ENCODE peak calls at places on chromosomes 5 and 9, in four cellular contexts. E is K562, R is HepG2, Z is H1. A is an unnamed sample.

GRCh38 chr9:129612815-129613519 is 7.9 kb downstream of the C9orf50 start:
- DNase-seq in E (no peak), R (no peak), Z (no peak), A (no peak)

GRCh38 chr5:128436825-128437224 is 101.2 kb downstream of the FBN2 start:
- DNase-seq in E (no peak), R (peak; percentile 9), Z (no peak), A (no peak)

GRCh38 chr9:122402403-122403268 is 31.8 kb downstream of the PTGS1 start:
- DNase-seq in E (peak; percentile 53), R (peak; percentile 27), Z (no peak), A (no peak)

GRCh38 chr5:139418804-139419203 is 14.9 kb upstream of the SPATA24 start:
- DNase-seq in E (no peak), R (no peak), Z (no peak), A (no peak)

GRCh38 chr5:11384441-11385250 is 519.6 kb downstream of the CTNND2 start:
- DNase-seq in E (no peak), R (no peak), Z (no peak), A (no peak)

GRCh38 chr5:114435220-114435481 is 73.3 kb downstream of the KCNN2 start:
- DNase-seq in E (no peak), R (no peak), Z (no peak), A (no peak)

GRCh38 chr5:175444060-175444904 is at the start of gene DRD1:
- DNase-seq in E (peak; percentile 62), R (no peak), Z (no peak), A (no peak)

GRCh38 chr9:69371001-69371400 is 46.0 kb downstream of the ENTREP1 start:
- DNase-seq in E (no peak), R (no peak), Z (no peak), A (no peak)

GRCh38 chr5:61409568-61409967 is 77.5 kb downstream of the ZSWIM6 start:
- DNase-seq in E (peak; percentile 31), R (peak; percentile 50), Z (no peak), A (no peak)

GRCh38 chr9:113154936-113155335 is 4.1 kb downstream of the SLC31A2 start:
- DNase-seq in E (no peak), R (no peak), Z (no peak), A (no peak)

GRCh38 chr9:19239955-19240354 is 9.5 kb downstream of the DENND4C start:
- DNase-seq in E (no peak), R (peak; percentile 44), Z (no peak), A (no peak)

GRCh38 chr5:43485406-43485805 is 1.7 kb upstream of the TMEM267 start:
- DNase-seq in E (no peak), R (peak; percentile 2), Z (no peak), A (no peak)

GRCh38 chr5:126443374-126443851 is 20.2 kb downstream of the GRAMD2B start:
- DNase-seq in E (no peak), R (peak; percentile 29), Z (no peak), A (peak; percentile 75)

GRCh38 chr5:155293605-155294178 is 280.1 kb downstream of the KIF4B start:
- DNase-seq in E (no peak), R (no peak), Z (no peak), A (no peak)

GRCh38 chr5:63961125-63961597 is 1.1 kb downstream of the HTR1A start:
- DNase-seq in E (no peak), R (no peak), Z (no peak), A (no peak)

GRCh38 chr5:76521240-76521758 is 101.9 kb downstream of the F2RL2 start:
- DNase-seq in E (no peak), R (no peak), Z (no peak), A (no peak)

GRCh38 chr5:1503301-1504243 is 20.2 kb downstream of the LPCAT1 start:
- DNase-seq in E (no peak), R (no peak), Z (no peak), A (no peak)

GRCh38 chr5:89343666-89344065 is 460.7 kb upstream of the MEF2C start:
- DNase-seq in E (no peak), R (no peak), Z (no peak), A (peak; percentile 97)

GRCh38 chr9:25724424-25724823 is 46.2 kb upstream of the TUSC1 start:
- DNase-seq in E (no peak), R (no peak), Z (no peak), A (no peak)

GRCh38 chr9:114149181-114149580 is 6.2 kb upstream of the COL27A1 start:
- DNase-seq in E (no peak), R (no peak), Z (no peak), A (no peak)

GRCh38 chr5:150054569-150054968 is 31.8 kb downstream of the CSF1R start:
- DNase-seq in E (no peak), R (no peak), Z (no peak), A (no peak)

GRCh38 chr5:142015781-142016533 is 3.1 kb upstream of the GNPDA1 start:
- DNase-seq in E (no peak), R (no peak), Z (no peak), A (no peak)

GRCh38 chr9:120393386-120394057 is 186.4 kb downstream of the CDK5RAP2 start:
- DNase-seq in E (no peak), R (no peak), Z (no peak), A (no peak)

GRCh38 chr5:154312571-154312970 is 122.0 kb downstream of the GALNT10 start:
- DNase-seq in E (no peak), R (no peak), Z (no peak), A (no peak)

GRCh38 chr5:157651623-157652376 is 438 bp downstream of the SOX30 start:
- DNase-seq in E (no peak), R (no peak), Z (peak; percentile 75), A (peak; percentile 21)

GRCh38 chr5:155591273-155591672 is 577.7 kb downstream of the KIF4B start:
- DNase-seq in E (no peak), R (no peak), Z (no peak), A (no peak)

GRCh38 chr9:137488330-137488653 is 29.2 kb upstream of the NSMF start:
- DNase-seq in E (no peak), R (no peak), Z (no peak), A (no peak)

GRCh38 chr5:172886396-172886932 is 52.4 kb downstream of the ERGIC1 start:
- DNase-seq in E (no peak), R (no peak), Z (no peak), A (no peak)

GRCh38 chr9:75903785-75904360 is 13.4 kb downstream of the PCSK5 start:
- DNase-seq in E (no peak), R (no peak), Z (no peak), A (no peak)

GRCh38 chr9:20692554-20692953 is 8.5 kb downstream of the FOCAD start:
- DNase-seq in E (no peak), R (peak; percentile 94), Z (no peak), A (no peak)

GRCh38 chr5:73912755-73913365 is 286.9 kb downstream of the ARHGEF28 start:
- DNase-seq in E (no peak), R (no peak), Z (no peak), A (peak; percentile 38)
- TF ChIP-seq ATF2 in E (no peak), R (no peak), Z (no peak), A (no peak)

GRCh38 chr9:136029556-136029955 is 65.5 kb downstream of the NACC2 start:
- DNase-seq in E (no peak), R (no peak), Z (no peak), A (no peak)

GRCh38 chr9:136036050-136036449 is 59.0 kb downstream of the NACC2 start:
- DNase-seq in E (no peak), R (no peak), Z (no peak), A (no peak)

GRCh38 chr9:136031094-136031493 is 64.0 kb downstream of the NACC2 start:
- DNase-seq in E (no peak), R (no peak), Z (no peak), A (no peak)

GRCh38 chr9:136028760-136029470 is 66.2 kb downstream of the NACC2 start:
- DNase-seq in E (no peak), R (no peak), Z (no peak), A (no peak)

GRCh38 chr9:136031741-136032638 is 63.1 kb downstream of the NACC2 start:
- DNase-seq in E (no peak), R (no peak), Z (no peak), A (no peak)
- TF ChIP-seq TAF1 in E (no peak), R (no peak), Z (no peak), A (no peak)

GRCh38 chr9:134709512-134710270 is 68.1 kb downstream of the COL5A1 start:
- DNase-seq in E (no peak), R (no peak), Z (no peak), A (no peak)
- TF ChIP-seq ATF2 in E (no peak), R (no peak), Z (no peak), A (no peak)

GRCh38 chr5:37723147-37723961 is 116.5 kb downstream of the GDNF start:
- DNase-seq in E (peak; percentile 47), R (no peak), Z (no peak), A (no peak)
- TF ChIP-seq TAF1 in E (no peak), R (no peak), Z (no peak), A (no peak)

DNA sequence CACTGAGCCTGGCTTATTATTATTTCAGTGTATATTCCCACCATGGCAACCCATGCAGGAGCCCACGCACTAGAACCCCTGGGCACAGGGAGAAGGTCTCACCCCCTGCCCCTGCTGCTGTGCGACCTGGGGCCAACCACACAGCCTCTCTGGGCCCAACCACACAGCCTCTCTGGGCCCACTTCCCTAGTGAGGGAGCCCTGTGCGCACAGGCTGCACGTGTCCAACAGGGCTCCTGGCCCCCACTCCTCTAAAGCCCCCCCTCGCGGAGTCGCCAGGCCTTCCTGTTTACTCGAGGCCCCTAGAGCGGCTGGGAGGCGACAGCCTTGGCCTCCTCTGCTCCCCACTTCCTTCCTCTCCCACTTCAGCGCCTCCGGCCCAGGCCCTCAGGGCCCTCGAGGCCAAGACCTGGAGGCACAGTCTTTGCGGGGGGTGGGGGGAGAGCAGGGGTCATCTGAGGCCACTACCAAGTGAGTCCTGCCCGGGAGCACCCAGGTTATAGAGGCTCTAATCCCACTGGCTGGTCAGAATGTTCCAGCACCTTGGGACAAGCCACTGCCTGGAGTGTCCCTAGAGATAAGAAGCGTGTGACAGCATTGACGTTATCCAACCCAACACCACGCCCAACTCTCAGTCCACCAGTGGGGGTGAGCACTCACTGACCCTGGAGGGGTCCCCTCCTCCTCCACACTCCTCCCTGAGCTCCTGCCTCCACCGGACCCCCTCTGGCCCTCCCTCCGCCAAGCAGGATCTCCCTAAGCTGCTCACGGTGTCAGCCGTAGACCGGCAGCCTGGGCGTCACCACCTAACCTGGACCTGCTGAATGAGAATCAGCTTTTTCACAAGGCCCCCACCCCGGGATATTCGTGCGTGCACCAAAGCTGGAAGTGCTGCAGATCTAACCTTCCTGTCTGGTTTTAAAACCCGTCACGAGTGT is 7.9 kb upstream of the ENG start:
- DNase-seq in E (peak; percentile 89), R (no peak), Z (no peak), A (no peak)
- TF ChIP-seq ATF2 in E (no peak), R (no peak), Z (no peak), A (no peak)

GRCh38 chr5:116497648-116498047 is 77.0 kb downstream of the SEMA6A start:
- DNase-seq in E (no peak), R (no peak), Z (no peak), A (no peak)

GRCh38 chr5:116492016-116492623 is 82.5 kb downstream of the SEMA6A start:
- DNase-seq in E (no peak), R (peak; percentile 26), Z (no peak), A (no peak)

GRCh38 chr5:116495786-116496185 is 78.8 kb downstream of the SEMA6A start:
- DNase-seq in E (no peak), R (no peak), Z (no peak), A (no peak)

GRCh38 chr5:116492776-116493175 is 81.8 kb downstream of the SEMA6A start:
- DNase-seq in E (no peak), R (no peak), Z (no peak), A (no peak)

GRCh38 chr5:116494784-116495480 is 79.7 kb downstream of the SEMA6A start:
- DNase-seq in E (no peak), R (peak; percentile 22), Z (no peak), A (no peak)
- TF ChIP-seq TAF1 in E (no peak), R (no peak), Z (no peak), A (no peak)

A was measured in GM12878.